ENCODE peak calls at places on chromosome 6, in seven cellular contexts. One of them, this sample, is unnamed.

GRCh38 chr6:28794175-28795002 is 129.4 kb downstream of the TRIM27 start:
- DNase-seq in A549: no peak
- DNase-seq in CD8-positive, alpha-beta memory T cell: no peak
- DNase-seq in mammary epithelial cell: peak; percentile 73
- DNase-seq in neural progenitor cell: peak; percentile 87
- DNase-seq in CD4-positive, alpha-beta T cell: no peak
- DNase-seq in CD8-positive, alpha-beta T cell: no peak
- DNase-seq in this sample: peak; percentile 53

GRCh38 chr6:107083047-107083768 is 32.1 kb downstream of the BEND3 start:
- DNase-seq in mammary epithelial cell: no peak
- DNase-seq in CD8-positive, alpha-beta memory T cell: no peak
- DNase-seq in CD8-positive, alpha-beta T cell: no peak
- DNase-seq in CD4-positive, alpha-beta T cell: no peak
- DNase-seq in A549: no peak
- DNase-seq in neural progenitor cell: no peak
- DNase-seq in this sample: no peak

GRCh38 chr6:111552241-111552744 is 53.4 kb downstream of the TRAF3IP2 start:
- DNase-seq in neural progenitor cell: peak; percentile 76
- DNase-seq in CD4-positive, alpha-beta T cell: no peak
- DNase-seq in mammary epithelial cell: peak; percentile 80
- DNase-seq in CD8-positive, alpha-beta T cell: no peak
- DNase-seq in A549: no peak
- DNase-seq in CD8-positive, alpha-beta memory T cell: no peak
- DNase-seq in this sample: peak; percentile 68

GRCh38 chr6:128152551-128152950 is 251.7 kb upstream of the THEMIS start:
- DNase-seq in mammary epithelial cell: no peak
- DNase-seq in neural progenitor cell: no peak
- DNase-seq in CD4-positive, alpha-beta T cell: no peak
- DNase-seq in A549: no peak
- DNase-seq in CD8-positive, alpha-beta memory T cell: no peak
- DNase-seq in CD8-positive, alpha-beta T cell: no peak
- DNase-seq in this sample: no peak

GRCh38 chr6:163455553-163455952 is 41.0 kb downstream of the QKI start:
- DNase-seq in CD8-positive, alpha-beta T cell: no peak
- DNase-seq in mammary epithelial cell: no peak
- DNase-seq in CD8-positive, alpha-beta memory T cell: no peak
- DNase-seq in CD4-positive, alpha-beta T cell: no peak
- DNase-seq in A549: no peak
- DNase-seq in neural progenitor cell: no peak
- DNase-seq in this sample: no peak

GRCh38 chr6:157531169-157531985 is 150.4 kb downstream of the ZDHHC14 start:
- DNase-seq in CD8-positive, alpha-beta memory T cell: no peak
- DNase-seq in neural progenitor cell: peak; percentile 36
- DNase-seq in A549: no peak
- DNase-seq in CD8-positive, alpha-beta T cell: no peak
- DNase-seq in mammary epithelial cell: no peak
- DNase-seq in CD4-positive, alpha-beta T cell: no peak
- DNase-seq in this sample: no peak

GRCh38 chr6:1596088-1596852 is 13.4 kb upstream of the FOXC1 start:
- DNase-seq in CD4-positive, alpha-beta T cell: peak; percentile 54
- DNase-seq in neural progenitor cell: peak; percentile 80
- DNase-seq in CD8-positive, alpha-beta T cell: peak; percentile 55
- DNase-seq in mammary epithelial cell: peak; percentile 43
- DNase-seq in CD8-positive, alpha-beta memory T cell: peak; percentile 59
- DNase-seq in A549: no peak
- DNase-seq in this sample: no peak

GRCh38 chr6:98200084-98200483 is 634.3 kb upstream of the POU3F2 start:
- DNase-seq in CD8-positive, alpha-beta memory T cell: no peak
- DNase-seq in CD8-positive, alpha-beta T cell: no peak
- DNase-seq in CD4-positive, alpha-beta T cell: no peak
- DNase-seq in mammary epithelial cell: no peak
- DNase-seq in neural progenitor cell: no peak
- DNase-seq in A549: no peak
- DNase-seq in this sample: no peak

GRCh38 chr6:147023148-147023547 is 181.1 kb upstream of the STXBP5 start:
- DNase-seq in mammary epithelial cell: no peak
- DNase-seq in CD4-positive, alpha-beta T cell: no peak
- DNase-seq in CD8-positive, alpha-beta T cell: no peak
- DNase-seq in A549: no peak
- DNase-seq in neural progenitor cell: no peak
- DNase-seq in CD8-positive, alpha-beta memory T cell: no peak
- DNase-seq in this sample: no peak

GRCh38 chr6:56671651-56672461 is 29.2 kb upstream of the DST start:
- DNase-seq in CD8-positive, alpha-beta T cell: no peak
- DNase-seq in mammary epithelial cell: no peak
- DNase-seq in A549: no peak
- DNase-seq in neural progenitor cell: no peak
- DNase-seq in CD4-positive, alpha-beta T cell: no peak
- DNase-seq in CD8-positive, alpha-beta memory T cell: no peak
- DNase-seq in this sample: no peak

GRCh38 chr6:14865609-14866100 is 380.2 kb upstream of the JARID2 start:
- DNase-seq in CD8-positive, alpha-beta T cell: no peak
- DNase-seq in mammary epithelial cell: no peak
- DNase-seq in neural progenitor cell: no peak
- DNase-seq in CD8-positive, alpha-beta memory T cell: peak; percentile 28
- DNase-seq in CD4-positive, alpha-beta T cell: no peak
- DNase-seq in A549: no peak
- DNase-seq in this sample: no peak

GRCh38 chr6:33082702-33083101 is 6.9 kb downstream of the HLA-DPB1 start:
- DNase-seq in mammary epithelial cell: no peak
- DNase-seq in A549: peak; percentile 24
- DNase-seq in CD8-positive, alpha-beta memory T cell: no peak
- DNase-seq in CD8-positive, alpha-beta T cell: no peak
- DNase-seq in CD4-positive, alpha-beta T cell: no peak
- DNase-seq in neural progenitor cell: peak; percentile 81
- DNase-seq in this sample: no peak

GRCh38 chr6:160301341-160301740 is 42.7 kb upstream of the SLC22A2 start:
- DNase-seq in CD4-positive, alpha-beta T cell: no peak
- DNase-seq in A549: no peak
- DNase-seq in CD8-positive, alpha-beta memory T cell: no peak
- DNase-seq in CD8-positive, alpha-beta T cell: no peak
- DNase-seq in neural progenitor cell: no peak
- DNase-seq in mammary epithelial cell: no peak
- DNase-seq in this sample: no peak

GRCh38 chr6:36961441-36962430 is 7.2 kb downstream of the PI16 start:
- DNase-seq in neural progenitor cell: no peak
- DNase-seq in CD4-positive, alpha-beta T cell: no peak
- DNase-seq in A549: no peak
- DNase-seq in mammary epithelial cell: no peak
- DNase-seq in CD8-positive, alpha-beta T cell: no peak
- DNase-seq in CD8-positive, alpha-beta memory T cell: no peak
- DNase-seq in this sample: no peak

GRCh38 chr6:36962874-36963273 is 8.3 kb downstream of the PI16 start:
- DNase-seq in CD4-positive, alpha-beta T cell: peak; percentile 77
- DNase-seq in A549: no peak
- DNase-seq in mammary epithelial cell: no peak
- DNase-seq in neural progenitor cell: peak; percentile 89
- DNase-seq in CD8-positive, alpha-beta memory T cell: peak; percentile 58
- DNase-seq in CD8-positive, alpha-beta T cell: peak; percentile 51
- DNase-seq in this sample: no peak

GRCh38 chr6:36958775-36959554 is 4.4 kb downstream of the PI16 start:
- DNase-seq in CD8-positive, alpha-beta memory T cell: no peak
- DNase-seq in neural progenitor cell: no peak
- DNase-seq in CD4-positive, alpha-beta T cell: no peak
- DNase-seq in A549: no peak
- DNase-seq in CD8-positive, alpha-beta T cell: no peak
- DNase-seq in mammary epithelial cell: no peak
- DNase-seq in this sample: no peak

GRCh38 chr6:36957773-36958271 is 3.3 kb downstream of the PI16 start:
- DNase-seq in A549: no peak
- DNase-seq in CD8-positive, alpha-beta T cell: no peak
- DNase-seq in CD8-positive, alpha-beta memory T cell: no peak
- DNase-seq in CD4-positive, alpha-beta T cell: no peak
- DNase-seq in mammary epithelial cell: no peak
- DNase-seq in neural progenitor cell: no peak
- DNase-seq in this sample: no peak

DNA sequence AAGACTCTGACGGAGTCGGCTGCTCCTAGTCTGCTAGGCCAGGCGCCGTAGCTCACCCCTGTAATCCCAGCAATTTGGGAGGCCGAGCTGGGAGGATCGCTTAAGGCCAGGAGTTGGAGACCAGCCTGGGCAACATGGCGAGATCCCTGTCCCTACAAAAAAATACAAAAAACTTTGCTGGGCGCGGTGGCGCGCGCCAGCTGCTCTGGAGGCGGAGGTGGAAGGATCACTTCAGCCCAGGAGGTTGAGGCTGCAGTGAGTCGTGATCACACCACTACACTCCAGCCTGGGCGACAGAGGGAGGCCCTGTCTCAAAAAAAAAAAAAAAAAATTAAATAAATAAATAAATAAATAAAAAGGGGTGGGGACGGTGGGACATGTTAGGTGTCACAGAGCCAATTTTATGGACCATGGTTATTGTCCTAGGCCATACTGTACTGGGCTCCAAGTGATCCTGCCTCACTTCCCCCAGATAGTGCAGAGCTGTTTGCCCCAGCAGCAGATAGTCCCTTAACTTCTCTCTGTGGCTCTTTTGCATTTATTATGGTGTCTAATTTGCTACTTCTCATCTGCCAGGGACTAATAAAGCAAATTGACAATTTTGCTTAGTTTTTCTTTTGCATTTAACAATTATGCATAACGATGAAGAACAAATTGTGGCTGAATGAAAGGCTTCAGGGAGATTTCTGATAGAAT is 5.2 kb downstream of the PI16 start:
- DNase-seq in CD8-positive, alpha-beta memory T cell: no peak
- DNase-seq in neural progenitor cell: no peak
- DNase-seq in A549: no peak
- DNase-seq in mammary epithelial cell: no peak
- DNase-seq in CD4-positive, alpha-beta T cell: no peak
- DNase-seq in CD8-positive, alpha-beta T cell: no peak
- DNase-seq in this sample: no peak
- H3K27ac ChIP-seq in CD8-positive, alpha-beta memory T cell: no peak overlapping the region
- H3K27ac ChIP-seq in neural progenitor cell: no peak overlapping the region
- H3K27ac ChIP-seq in A549: peak overlapping the region; percentile 77
- H3K27ac ChIP-seq in mammary epithelial cell: no peak overlapping the region
- H3K27ac ChIP-seq in CD4-positive, alpha-beta T cell: no peak overlapping the region
- H3K27ac ChIP-seq in CD8-positive, alpha-beta T cell: no peak overlapping the region
- H3K27ac ChIP-seq in this sample: no peak overlapping the region

DNA sequence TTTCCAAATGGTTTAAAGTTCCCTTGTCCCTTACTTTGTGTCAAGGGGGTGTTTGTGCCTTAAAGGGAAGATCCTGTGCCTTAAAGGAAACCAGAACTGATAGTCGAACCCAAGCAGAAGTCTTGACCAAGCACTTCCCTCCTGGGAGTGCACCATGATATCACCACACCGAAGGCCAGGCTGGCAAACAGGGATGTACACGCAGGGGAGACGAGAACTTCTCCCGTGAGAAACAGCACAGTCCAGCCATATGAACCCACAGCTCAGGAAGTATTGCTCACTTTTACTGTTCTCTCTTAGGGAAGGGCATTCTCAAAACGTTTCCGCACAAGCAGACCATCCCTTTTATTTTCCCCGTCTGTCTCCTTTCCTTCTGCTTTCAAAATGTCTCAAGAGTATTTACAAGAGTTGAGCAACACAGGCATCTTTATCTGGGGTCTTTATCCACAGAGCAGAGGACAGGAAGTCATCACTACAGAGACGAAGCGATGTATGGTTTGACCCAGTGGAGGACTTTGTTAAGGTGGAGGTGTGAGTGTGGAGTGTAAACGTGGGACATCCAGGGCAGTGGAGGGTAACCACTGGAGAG is 12.8 kb upstream of the SERPINB1 start:
- DNase-seq in CD4-positive, alpha-beta T cell: no peak
- DNase-seq in CD8-positive, alpha-beta memory T cell: no peak
- DNase-seq in A549: no peak
- DNase-seq in CD8-positive, alpha-beta T cell: no peak
- DNase-seq in mammary epithelial cell: no peak
- DNase-seq in neural progenitor cell: no peak
- DNase-seq in this sample: no peak
- H3K27ac ChIP-seq in CD4-positive, alpha-beta T cell: peak overlapping the region; percentile 67
- H3K27ac ChIP-seq in CD8-positive, alpha-beta memory T cell: peak overlapping the region; percentile 85
- H3K27ac ChIP-seq in A549: peak overlapping the region; percentile 94
- H3K27ac ChIP-seq in CD8-positive, alpha-beta T cell: peak overlapping the region; percentile 49
- H3K27ac ChIP-seq in mammary epithelial cell: peak overlapping the region; percentile 75
- H3K27ac ChIP-seq in neural progenitor cell: no peak overlapping the region
- H3K27ac ChIP-seq in this sample: peak overlapping the region; percentile 96

GRCh38 chr6:34375833-34376232 is 16.6 kb downstream of the NUDT3 start:
- DNase-seq in mammary epithelial cell: no peak
- DNase-seq in CD4-positive, alpha-beta T cell: no peak
- DNase-seq in A549: no peak
- DNase-seq in CD8-positive, alpha-beta memory T cell: no peak
- DNase-seq in neural progenitor cell: no peak
- DNase-seq in CD8-positive, alpha-beta T cell: no peak
- DNase-seq in this sample: no peak

GRCh38 chr6:34374112-34374907 is 18.2 kb downstream of the NUDT3 start:
- DNase-seq in CD8-positive, alpha-beta memory T cell: no peak
- DNase-seq in A549: no peak
- DNase-seq in neural progenitor cell: no peak
- DNase-seq in mammary epithelial cell: no peak
- DNase-seq in CD8-positive, alpha-beta T cell: no peak
- DNase-seq in CD4-positive, alpha-beta T cell: no peak
- DNase-seq in this sample: no peak

GRCh38 chr6:34381086-34381485 is 11.4 kb downstream of the NUDT3 start:
- DNase-seq in A549: no peak
- DNase-seq in mammary epithelial cell: no peak
- DNase-seq in CD4-positive, alpha-beta T cell: no peak
- DNase-seq in CD8-positive, alpha-beta memory T cell: no peak
- DNase-seq in neural progenitor cell: no peak
- DNase-seq in CD8-positive, alpha-beta T cell: no peak
- DNase-seq in this sample: no peak

GRCh38 chr6:34378470-34378869 is 14.0 kb downstream of the NUDT3 start:
- DNase-seq in neural progenitor cell: no peak
- DNase-seq in mammary epithelial cell: no peak
- DNase-seq in A549: no peak
- DNase-seq in CD4-positive, alpha-beta T cell: no peak
- DNase-seq in CD8-positive, alpha-beta T cell: no peak
- DNase-seq in CD8-positive, alpha-beta memory T cell: no peak
- DNase-seq in this sample: no peak

GRCh38 chr6:34377984-34378383 is 14.5 kb downstream of the NUDT3 start:
- DNase-seq in CD8-positive, alpha-beta memory T cell: no peak
- DNase-seq in A549: no peak
- DNase-seq in CD4-positive, alpha-beta T cell: no peak
- DNase-seq in mammary epithelial cell: no peak
- DNase-seq in neural progenitor cell: no peak
- DNase-seq in CD8-positive, alpha-beta T cell: no peak
- DNase-seq in this sample: no peak
- H3K27ac ChIP-seq in CD8-positive, alpha-beta memory T cell: no peak overlapping the region
- H3K27ac ChIP-seq in A549: no peak overlapping the region
- H3K27ac ChIP-seq in CD4-positive, alpha-beta T cell: no peak overlapping the region
- H3K27ac ChIP-seq in mammary epithelial cell: no peak overlapping the region
- H3K27ac ChIP-seq in neural progenitor cell: no peak overlapping the region
- H3K27ac ChIP-seq in CD8-positive, alpha-beta T cell: no peak overlapping the region
- H3K27ac ChIP-seq in this sample: no peak overlapping the region

GRCh38 chr6:158706369-158706982 is 56.6 kb downstream of the SYTL3 start:
- DNase-seq in CD8-positive, alpha-beta T cell: no peak
- DNase-seq in mammary epithelial cell: peak; percentile 33
- DNase-seq in CD8-positive, alpha-beta memory T cell: no peak
- DNase-seq in neural progenitor cell: peak; percentile 46
- DNase-seq in CD4-positive, alpha-beta T cell: no peak
- DNase-seq in A549: peak; percentile 73
- DNase-seq in this sample: peak; percentile 22
- H3K27ac ChIP-seq in CD8-positive, alpha-beta T cell: no peak overlapping the region
- H3K27ac ChIP-seq in mammary epithelial cell: peak overlapping the region; percentile 52
- H3K27ac ChIP-seq in CD8-positive, alpha-beta memory T cell: no peak overlapping the region
- H3K27ac ChIP-seq in neural progenitor cell: no peak overlapping the region
- H3K27ac ChIP-seq in CD4-positive, alpha-beta T cell: no peak overlapping the region
- H3K27ac ChIP-seq in A549: peak overlapping the region; percentile 74
- H3K27ac ChIP-seq in this sample: no peak overlapping the region